ENCODE peak calls at places on chromosomes 13 and 19, in nine cellular contexts. One of them, this sample, is unnamed.

GRCh38 chr19:1855040-1855827 is 7.0 kb upstream of the REXO1 start:
- DNase-seq in ascending aorta: peak
- DNase-seq in mucosa of descending colon: peak
- DNase-seq in stomach: peak
- DNase-seq in CD4-positive, alpha-beta memory T cell: peak
- DNase-seq in suprapubic skin: peak
- DNase-seq in effector CD4-positive, alpha-beta T cell: peak
- DNase-seq in NCI-H1092: no peak
- DNase-seq in HS-5: no peak
- DNase-seq in this sample: peak

GRCh38 chr13:39058040-39058439 is 19.8 kb downstream of the NHLRC3 start:
- DNase-seq in NCI-H1092: no peak
- DNase-seq in CD4-positive, alpha-beta memory T cell: no peak
- DNase-seq in suprapubic skin: no peak
- DNase-seq in effector CD4-positive, alpha-beta T cell: no peak
- DNase-seq in stomach: no peak
- DNase-seq in HS-5: no peak
- DNase-seq in mucosa of descending colon: no peak
- DNase-seq in ascending aorta: no peak
- DNase-seq in this sample: no peak

GRCh38 chr19:30068528-30069395 is 126.7 kb downstream of the URI1 start:
- DNase-seq in NCI-H1092: no peak
- DNase-seq in mucosa of descending colon: no peak
- DNase-seq in suprapubic skin: peak
- DNase-seq in stomach: peak
- DNase-seq in ascending aorta: peak
- DNase-seq in CD4-positive, alpha-beta memory T cell: no peak
- DNase-seq in HS-5: no peak
- DNase-seq in effector CD4-positive, alpha-beta T cell: no peak
- DNase-seq in this sample: no peak

GRCh38 chr13:33927315-33927714 is 109.4 kb downstream of the RFC3 start:
- DNase-seq in mucosa of descending colon: no peak
- DNase-seq in effector CD4-positive, alpha-beta T cell: no peak
- DNase-seq in ascending aorta: no peak
- DNase-seq in stomach: no peak
- DNase-seq in NCI-H1092: no peak
- DNase-seq in HS-5: no peak
- DNase-seq in CD4-positive, alpha-beta memory T cell: no peak
- DNase-seq in suprapubic skin: no peak
- DNase-seq in this sample: no peak

GRCh38 chr19:37874784-37875183 is 31.6 kb downstream of the WDR87 start:
- DNase-seq in CD4-positive, alpha-beta memory T cell: no peak
- DNase-seq in stomach: no peak
- DNase-seq in ascending aorta: no peak
- DNase-seq in NCI-H1092: no peak
- DNase-seq in suprapubic skin: no peak
- DNase-seq in mucosa of descending colon: no peak
- DNase-seq in effector CD4-positive, alpha-beta T cell: no peak
- DNase-seq in HS-5: no peak
- DNase-seq in this sample: no peak

GRCh38 chr19:7924651-7925170 is 1.2 kb downstream of the CTXN1 start:
- DNase-seq in stomach: no peak
- DNase-seq in suprapubic skin: peak
- DNase-seq in NCI-H1092: no peak
- DNase-seq in mucosa of descending colon: peak
- DNase-seq in ascending aorta: no peak
- DNase-seq in effector CD4-positive, alpha-beta T cell: no peak
- DNase-seq in HS-5: no peak
- DNase-seq in CD4-positive, alpha-beta memory T cell: no peak
- DNase-seq in this sample: no peak

GRCh38 chr13:63516124-63516523 is 2100.5 kb upstream of the PCDH20 start:
- DNase-seq in HS-5: no peak
- DNase-seq in mucosa of descending colon: no peak
- DNase-seq in CD4-positive, alpha-beta memory T cell: no peak
- DNase-seq in suprapubic skin: no peak
- DNase-seq in NCI-H1092: no peak
- DNase-seq in ascending aorta: no peak
- DNase-seq in effector CD4-positive, alpha-beta T cell: no peak
- DNase-seq in stomach: no peak
- DNase-seq in this sample: no peak

GRCh38 chr13:71851541-71851940 is 15.5 kb downstream of the DACH1 start:
- DNase-seq in mucosa of descending colon: no peak
- DNase-seq in suprapubic skin: no peak
- DNase-seq in effector CD4-positive, alpha-beta T cell: no peak
- DNase-seq in stomach: no peak
- DNase-seq in HS-5: no peak
- DNase-seq in ascending aorta: no peak
- DNase-seq in CD4-positive, alpha-beta memory T cell: no peak
- DNase-seq in NCI-H1092: no peak
- DNase-seq in this sample: no peak

GRCh38 chr19:30052122-30053075 is 110.4 kb downstream of the URI1 start:
- DNase-seq in effector CD4-positive, alpha-beta T cell: no peak
- DNase-seq in ascending aorta: peak
- DNase-seq in CD4-positive, alpha-beta memory T cell: no peak
- DNase-seq in mucosa of descending colon: no peak
- DNase-seq in HS-5: no peak
- DNase-seq in stomach: no peak
- DNase-seq in suprapubic skin: no peak
- DNase-seq in NCI-H1092: no peak
- DNase-seq in this sample: no peak

GRCh38 chr19:53165691-53166091 is 6.8 kb upstream of the ZNF347 start:
- DNase-seq in effector CD4-positive, alpha-beta T cell: no peak
- DNase-seq in mucosa of descending colon: no peak
- DNase-seq in HS-5: no peak
- DNase-seq in CD4-positive, alpha-beta memory T cell: no peak
- DNase-seq in NCI-H1092: no peak
- DNase-seq in suprapubic skin: no peak
- DNase-seq in stomach: no peak
- DNase-seq in ascending aorta: no peak
- DNase-seq in this sample: no peak

GRCh38 chr13:64074989-64075474 is 2659.4 kb upstream of the PCDH20 start:
- DNase-seq in NCI-H1092: no peak
- DNase-seq in stomach: peak
- DNase-seq in ascending aorta: no peak
- DNase-seq in HS-5: no peak
- DNase-seq in mucosa of descending colon: no peak
- DNase-seq in CD4-positive, alpha-beta memory T cell: no peak
- DNase-seq in suprapubic skin: no peak
- DNase-seq in effector CD4-positive, alpha-beta T cell: no peak
- DNase-seq in this sample: no peak

GRCh38 chr13:21957833-21958232 is 287.0 kb downstream of the FGF9 start:
- DNase-seq in ascending aorta: no peak
- DNase-seq in suprapubic skin: no peak
- DNase-seq in NCI-H1092: no peak
- DNase-seq in effector CD4-positive, alpha-beta T cell: no peak
- DNase-seq in CD4-positive, alpha-beta memory T cell: no peak
- DNase-seq in HS-5: no peak
- DNase-seq in stomach: no peak
- DNase-seq in mucosa of descending colon: no peak
- DNase-seq in this sample: no peak

GRCh38 chr13:33865945-33866344 is 48.0 kb downstream of the RFC3 start:
- DNase-seq in HS-5: no peak
- DNase-seq in effector CD4-positive, alpha-beta T cell: no peak
- DNase-seq in CD4-positive, alpha-beta memory T cell: no peak
- DNase-seq in suprapubic skin: no peak
- DNase-seq in stomach: no peak
- DNase-seq in ascending aorta: no peak
- DNase-seq in mucosa of descending colon: no peak
- DNase-seq in NCI-H1092: no peak
- DNase-seq in this sample: no peak

GRCh38 chr19:2136796-2137195 is 14.6 kb downstream of the AP3D1 start:
- DNase-seq in CD4-positive, alpha-beta memory T cell: no peak
- DNase-seq in mucosa of descending colon: no peak
- DNase-seq in stomach: no peak
- DNase-seq in NCI-H1092: no peak
- DNase-seq in ascending aorta: no peak
- DNase-seq in suprapubic skin: no peak
- DNase-seq in effector CD4-positive, alpha-beta T cell: no peak
- DNase-seq in HS-5: no peak
- DNase-seq in this sample: no peak

GRCh38 chr13:114112231-114112825 is 20.1 kb downstream of the RASA3 start:
- DNase-seq in stomach: no peak
- DNase-seq in HS-5: no peak
- DNase-seq in mucosa of descending colon: peak
- DNase-seq in suprapubic skin: peak
- DNase-seq in NCI-H1092: no peak
- DNase-seq in effector CD4-positive, alpha-beta T cell: no peak
- DNase-seq in CD4-positive, alpha-beta memory T cell: no peak
- DNase-seq in ascending aorta: peak
- DNase-seq in this sample: no peak

GRCh38 chr13:64928704-64929499 is 2301.2 kb downstream of the PCDH9 start:
- DNase-seq in CD4-positive, alpha-beta memory T cell: no peak
- DNase-seq in HS-5: peak
- DNase-seq in mucosa of descending colon: no peak
- DNase-seq in ascending aorta: no peak
- DNase-seq in suprapubic skin: no peak
- DNase-seq in NCI-H1092: no peak
- DNase-seq in effector CD4-positive, alpha-beta T cell: no peak
- DNase-seq in stomach: no peak
- DNase-seq in this sample: no peak

GRCh38 chr13:102197193-102197592 is 204.7 kb downstream of the FGF14 start:
- DNase-seq in HS-5: no peak
- DNase-seq in suprapubic skin: no peak
- DNase-seq in stomach: no peak
- DNase-seq in CD4-positive, alpha-beta memory T cell: no peak
- DNase-seq in NCI-H1092: peak
- DNase-seq in ascending aorta: no peak
- DNase-seq in effector CD4-positive, alpha-beta T cell: no peak
- DNase-seq in mucosa of descending colon: no peak
- DNase-seq in this sample: no peak

GRCh38 chr13:81957121-81957520 is 1616.2 kb upstream of the SPRY2 start:
- DNase-seq in CD4-positive, alpha-beta memory T cell: no peak
- DNase-seq in effector CD4-positive, alpha-beta T cell: no peak
- DNase-seq in HS-5: no peak
- DNase-seq in ascending aorta: no peak
- DNase-seq in stomach: no peak
- DNase-seq in NCI-H1092: no peak
- DNase-seq in mucosa of descending colon: no peak
- DNase-seq in suprapubic skin: no peak
- DNase-seq in this sample: no peak

GRCh38 chr19:8639821-8640401 is 9.5 kb downstream of the NFILZ start:
- DNase-seq in NCI-H1092: no peak
- DNase-seq in effector CD4-positive, alpha-beta T cell: no peak
- DNase-seq in stomach: no peak
- DNase-seq in ascending aorta: no peak
- DNase-seq in HS-5: no peak
- DNase-seq in CD4-positive, alpha-beta memory T cell: no peak
- DNase-seq in suprapubic skin: no peak
- DNase-seq in mucosa of descending colon: no peak
- DNase-seq in this sample: no peak

GRCh38 chr13:114257014-114257413 is 22.3 kb downstream of the CDC16 start:
- DNase-seq in CD4-positive, alpha-beta memory T cell: no peak
- DNase-seq in ascending aorta: no peak
- DNase-seq in effector CD4-positive, alpha-beta T cell: no peak
- DNase-seq in mucosa of descending colon: no peak
- DNase-seq in NCI-H1092: no peak
- DNase-seq in HS-5: no peak
- DNase-seq in stomach: no peak
- DNase-seq in suprapubic skin: no peak
- DNase-seq in this sample: no peak

GRCh38 chr19:32901504-32902161 is 32.1 kb upstream of the SLC7A9 start:
- DNase-seq in HS-5: no peak
- DNase-seq in stomach: no peak
- DNase-seq in effector CD4-positive, alpha-beta T cell: no peak
- DNase-seq in ascending aorta: no peak
- DNase-seq in suprapubic skin: no peak
- DNase-seq in mucosa of descending colon: no peak
- DNase-seq in CD4-positive, alpha-beta memory T cell: no peak
- DNase-seq in NCI-H1092: no peak
- DNase-seq in this sample: no peak

GRCh38 chr13:36418022-36418805 is 14.1 kb upstream of the CCNA1 start:
- DNase-seq in stomach: no peak
- DNase-seq in ascending aorta: no peak
- DNase-seq in NCI-H1092: no peak
- DNase-seq in HS-5: no peak
- DNase-seq in CD4-positive, alpha-beta memory T cell: no peak
- DNase-seq in effector CD4-positive, alpha-beta T cell: no peak
- DNase-seq in mucosa of descending colon: no peak
- DNase-seq in suprapubic skin: no peak
- DNase-seq in this sample: peak

GRCh38 chr13:24997367-24997967 is 98.5 kb upstream of the PABPC3 start:
- DNase-seq in CD4-positive, alpha-beta memory T cell: peak
- DNase-seq in ascending aorta: no peak
- DNase-seq in NCI-H1092: no peak
- DNase-seq in HS-5: no peak
- DNase-seq in mucosa of descending colon: no peak
- DNase-seq in suprapubic skin: no peak
- DNase-seq in effector CD4-positive, alpha-beta T cell: no peak
- DNase-seq in stomach: no peak
- DNase-seq in this sample: peak

GRCh38 chr19:7346488-7346971 is 2.2 kb upstream of the ARHGEF18 start:
- DNase-seq in suprapubic skin: peak
- DNase-seq in ascending aorta: peak
- DNase-seq in effector CD4-positive, alpha-beta T cell: no peak
- DNase-seq in NCI-H1092: no peak
- DNase-seq in HS-5: no peak
- DNase-seq in stomach: no peak
- DNase-seq in mucosa of descending colon: no peak
- DNase-seq in CD4-positive, alpha-beta memory T cell: no peak
- DNase-seq in this sample: no peak

GRCh38 chr13:36067619-36068456 is 63.3 kb downstream of the DCLK1 start:
- DNase-seq in HS-5: no peak
- DNase-seq in NCI-H1092: no peak
- DNase-seq in stomach: no peak
- DNase-seq in ascending aorta: no peak
- DNase-seq in mucosa of descending colon: no peak
- DNase-seq in effector CD4-positive, alpha-beta T cell: no peak
- DNase-seq in suprapubic skin: no peak
- DNase-seq in CD4-positive, alpha-beta memory T cell: no peak
- DNase-seq in this sample: no peak